ENCODE peak calls at places on chromosome 9, in eight cellular contexts. One of them, this sample, is unnamed.

GRCh38 chr9:19922476-19923118 is 133.8 kb upstream of the SLC24A2 start:
- DNase-seq in SK-N-SH: peak
- DNase-seq in sigmoid colon: no peak
- DNase-seq in GM12878: no peak
- DNase-seq in HepG2: peak
- DNase-seq in stomach: no peak
- DNase-seq in H1: peak
- DNase-seq in transverse colon: no peak
- DNase-seq in this sample: no peak

GRCh38 chr9:15543033-15543791 is 9.6 kb upstream of the CCDC171 start:
- DNase-seq in SK-N-SH: no peak
- DNase-seq in sigmoid colon: no peak
- DNase-seq in GM12878: no peak
- DNase-seq in HepG2: no peak
- DNase-seq in stomach: no peak
- DNase-seq in H1: no peak
- DNase-seq in transverse colon: no peak
- DNase-seq in this sample: no peak

GRCh38 chr9:70382709-70383605 is 31.5 kb downstream of the KLF9 start:
- DNase-seq in SK-N-SH: no peak
- DNase-seq in sigmoid colon: no peak
- DNase-seq in GM12878: no peak
- DNase-seq in HepG2: no peak
- DNase-seq in stomach: no peak
- DNase-seq in H1: no peak
- DNase-seq in transverse colon: no peak
- DNase-seq in this sample: no peak

GRCh38 chr9:77426712-77427111 is 221.4 kb downstream of the GNA14 start:
- DNase-seq in SK-N-SH: no peak
- DNase-seq in sigmoid colon: no peak
- DNase-seq in GM12878: no peak
- DNase-seq in HepG2: no peak
- DNase-seq in stomach: no peak
- DNase-seq in H1: no peak
- DNase-seq in transverse colon: no peak
- DNase-seq in this sample: no peak

GRCh38 chr9:126584611-126585010 is 29.1 kb upstream of the LMX1B start:
- DNase-seq in SK-N-SH: no peak
- DNase-seq in sigmoid colon: no peak
- DNase-seq in GM12878: no peak
- DNase-seq in HepG2: no peak
- DNase-seq in stomach: no peak
- DNase-seq in H1: no peak
- DNase-seq in transverse colon: no peak
- DNase-seq in this sample: no peak

GRCh38 chr9:127149463-127150390 is 27.3 kb upstream of the ANGPTL2 start:
- DNase-seq in SK-N-SH: no peak
- DNase-seq in sigmoid colon: peak
- DNase-seq in GM12878: no peak
- DNase-seq in HepG2: no peak
- DNase-seq in stomach: no peak
- DNase-seq in H1: no peak
- DNase-seq in transverse colon: no peak
- DNase-seq in this sample: no peak

GRCh38 chr9:75372499-75373268 is 284.4 kb downstream of the OSTF1 start:
- DNase-seq in SK-N-SH: no peak
- DNase-seq in sigmoid colon: no peak
- DNase-seq in GM12878: no peak
- DNase-seq in HepG2: no peak
- DNase-seq in stomach: no peak
- DNase-seq in H1: no peak
- DNase-seq in transverse colon: no peak
- DNase-seq in this sample: no peak

GRCh38 chr9:134392900-134393299 is 66.6 kb downstream of the RXRA start:
- DNase-seq in SK-N-SH: no peak
- DNase-seq in sigmoid colon: no peak
- DNase-seq in GM12878: no peak
- DNase-seq in HepG2: no peak
- DNase-seq in stomach: no peak
- DNase-seq in H1: no peak
- DNase-seq in transverse colon: no peak
- DNase-seq in this sample: no peak

GRCh38 chr9:138070815-138071214 is 193.2 kb downstream of the CACNA1B start:
- DNase-seq in SK-N-SH: peak
- DNase-seq in sigmoid colon: no peak
- DNase-seq in GM12878: no peak
- DNase-seq in HepG2: no peak
- DNase-seq in stomach: peak
- DNase-seq in H1: no peak
- DNase-seq in transverse colon: no peak
- DNase-seq in this sample: no peak

GRCh38 chr9:116152390-116152789 is 1.2 kb upstream of the PAPPA start:
- DNase-seq in SK-N-SH: peak
- DNase-seq in sigmoid colon: no peak
- DNase-seq in GM12878: no peak
- DNase-seq in HepG2: peak
- DNase-seq in stomach: no peak
- DNase-seq in H1: no peak
- DNase-seq in transverse colon: no peak
- DNase-seq in this sample: no peak

GRCh38 chr9:137550241-137550621 is at the start of gene PNPLA7:
- DNase-seq in SK-N-SH: peak
- DNase-seq in sigmoid colon: peak
- DNase-seq in GM12878: no peak
- DNase-seq in HepG2: peak
- DNase-seq in stomach: peak
- DNase-seq in H1: peak
- DNase-seq in transverse colon: peak
- DNase-seq in this sample: peak

GRCh38 chr9:85994191-85994590 is 53.2 kb downstream of the NAA35 start:
- DNase-seq in SK-N-SH: no peak
- DNase-seq in sigmoid colon: no peak
- DNase-seq in GM12878: no peak
- DNase-seq in HepG2: no peak
- DNase-seq in stomach: no peak
- DNase-seq in H1: no peak
- DNase-seq in transverse colon: no peak
- DNase-seq in this sample: no peak

GRCh38 chr9:64061013-64061627 is 1223.9 kb downstream of the FOXD4L5 start:
- DNase-seq in SK-N-SH: peak
- DNase-seq in sigmoid colon: no peak
- DNase-seq in GM12878: no peak
- DNase-seq in HepG2: no peak
- DNase-seq in stomach: no peak
- DNase-seq in H1: no peak
- DNase-seq in transverse colon: no peak
- DNase-seq in this sample: no peak

GRCh38 chr9:34328500-34328982 is 527 bp downstream of the KIF24 start:
- DNase-seq in SK-N-SH: no peak
- DNase-seq in sigmoid colon: no peak
- DNase-seq in GM12878: peak
- DNase-seq in HepG2: no peak
- DNase-seq in stomach: no peak
- DNase-seq in H1: no peak
- DNase-seq in transverse colon: no peak
- DNase-seq in this sample: no peak

GRCh38 chr9:20041717-20042116 is 252.9 kb upstream of the SLC24A2 start:
- DNase-seq in SK-N-SH: peak
- DNase-seq in sigmoid colon: no peak
- DNase-seq in GM12878: no peak
- DNase-seq in HepG2: no peak
- DNase-seq in stomach: no peak
- DNase-seq in H1: no peak
- DNase-seq in transverse colon: no peak
- DNase-seq in this sample: no peak

GRCh38 chr9:124210697-124211096 is 47.1 kb upstream of the NEK6 start:
- DNase-seq in SK-N-SH: no peak
- DNase-seq in sigmoid colon: no peak
- DNase-seq in GM12878: peak
- DNase-seq in HepG2: no peak
- DNase-seq in stomach: no peak
- DNase-seq in H1: no peak
- DNase-seq in transverse colon: no peak
- DNase-seq in this sample: no peak

GRCh38 chr9:7536310-7536939 is 263.2 kb downstream of the DMAC1 start:
- DNase-seq in SK-N-SH: peak
- DNase-seq in sigmoid colon: no peak
- DNase-seq in GM12878: no peak
- DNase-seq in HepG2: peak
- DNase-seq in stomach: peak
- DNase-seq in H1: no peak
- DNase-seq in transverse colon: peak
- DNase-seq in this sample: no peak

GRCh38 chr9:137445930-137446431 is 4.8 kb upstream of the ENTPD8 start:
- DNase-seq in SK-N-SH: no peak
- DNase-seq in sigmoid colon: no peak
- DNase-seq in GM12878: no peak
- DNase-seq in HepG2: no peak
- DNase-seq in stomach: no peak
- DNase-seq in H1: no peak
- DNase-seq in transverse colon: no peak
- DNase-seq in this sample: no peak

GRCh38 chr9:29548436-29548835 is 1975.2 kb upstream of the C9orf72 start:
- DNase-seq in SK-N-SH: no peak
- DNase-seq in sigmoid colon: no peak
- DNase-seq in GM12878: no peak
- DNase-seq in HepG2: no peak
- DNase-seq in stomach: no peak
- DNase-seq in H1: no peak
- DNase-seq in transverse colon: no peak
- DNase-seq in this sample: no peak

GRCh38 chr9:12696931-12697622 is 3.9 kb downstream of the TYRP1 start:
- DNase-seq in SK-N-SH: no peak
- DNase-seq in sigmoid colon: no peak
- DNase-seq in GM12878: no peak
- DNase-seq in HepG2: no peak
- DNase-seq in stomach: no peak
- DNase-seq in H1: no peak
- DNase-seq in transverse colon: no peak
- DNase-seq in this sample: no peak

DNA sequence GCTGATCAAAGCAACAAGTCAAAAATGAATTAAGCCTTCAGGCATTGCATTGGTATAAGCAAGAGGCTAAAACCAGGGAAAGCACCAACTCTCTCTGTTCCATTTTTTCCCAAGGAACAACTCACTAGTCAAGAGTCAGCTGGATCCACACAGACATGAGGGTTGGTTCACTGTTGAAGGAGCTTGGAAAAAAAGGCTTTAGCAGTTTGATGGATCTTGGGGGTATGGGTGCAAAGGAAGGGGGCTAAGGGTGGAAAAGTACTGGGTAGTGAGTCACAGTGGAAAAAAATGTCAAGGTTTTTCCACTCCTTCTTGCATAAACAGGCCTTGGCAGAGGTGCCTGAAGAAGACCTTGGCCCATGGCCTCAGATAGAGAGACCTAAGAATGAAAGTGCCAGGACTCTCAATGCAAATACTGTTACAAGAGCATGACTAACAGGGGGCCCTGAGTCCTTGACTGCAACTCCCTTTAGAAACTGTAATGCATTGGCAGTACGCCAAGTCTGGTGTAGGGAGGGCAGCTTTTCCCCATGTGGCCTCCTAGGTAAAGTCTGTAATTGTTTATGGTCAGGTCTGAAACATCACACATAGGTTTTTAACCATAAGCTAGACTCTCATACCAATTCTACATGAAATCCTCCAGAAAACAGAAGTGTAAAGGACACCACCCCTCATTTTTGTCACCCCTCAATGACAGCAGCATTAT is 23.7 kb downstream of the ACTL7A start:
- DNase-seq in SK-N-SH: no peak
- DNase-seq in sigmoid colon: no peak
- DNase-seq in GM12878: peak
- DNase-seq in HepG2: peak
- DNase-seq in stomach: no peak
- DNase-seq in H1: no peak
- DNase-seq in transverse colon: peak
- DNase-seq in this sample: peak
- TF ChIP-seq POLR2AphosphoS5 in SK-N-SH: no peak
- TF ChIP-seq POLR2AphosphoS5 in sigmoid colon: no peak
- TF ChIP-seq POLR2AphosphoS5 in GM12878: peak
- TF ChIP-seq POLR2AphosphoS5 in HepG2: peak
- TF ChIP-seq POLR2AphosphoS5 in stomach: no peak
- TF ChIP-seq POLR2AphosphoS5 in H1: no peak
- TF ChIP-seq POLR2AphosphoS5 in transverse colon: no peak
- TF ChIP-seq POLR2AphosphoS5 in this sample: no peak

GRCh38 chr9:27799326-27799725 is 226.0 kb upstream of the C9orf72 start:
- DNase-seq in SK-N-SH: no peak
- DNase-seq in sigmoid colon: no peak
- DNase-seq in GM12878: no peak
- DNase-seq in HepG2: no peak
- DNase-seq in stomach: no peak
- DNase-seq in H1: no peak
- DNase-seq in transverse colon: no peak
- DNase-seq in this sample: no peak
- TF ChIP-seq EP300 in SK-N-SH: no peak
- TF ChIP-seq EP300 in sigmoid colon: no peak
- TF ChIP-seq EP300 in GM12878: no peak
- TF ChIP-seq EP300 in HepG2: no peak
- TF ChIP-seq EP300 in stomach: no peak
- TF ChIP-seq EP300 in H1: no peak
- TF ChIP-seq EP300 in transverse colon: no peak
- TF ChIP-seq EP300 in this sample: no peak

DNA sequence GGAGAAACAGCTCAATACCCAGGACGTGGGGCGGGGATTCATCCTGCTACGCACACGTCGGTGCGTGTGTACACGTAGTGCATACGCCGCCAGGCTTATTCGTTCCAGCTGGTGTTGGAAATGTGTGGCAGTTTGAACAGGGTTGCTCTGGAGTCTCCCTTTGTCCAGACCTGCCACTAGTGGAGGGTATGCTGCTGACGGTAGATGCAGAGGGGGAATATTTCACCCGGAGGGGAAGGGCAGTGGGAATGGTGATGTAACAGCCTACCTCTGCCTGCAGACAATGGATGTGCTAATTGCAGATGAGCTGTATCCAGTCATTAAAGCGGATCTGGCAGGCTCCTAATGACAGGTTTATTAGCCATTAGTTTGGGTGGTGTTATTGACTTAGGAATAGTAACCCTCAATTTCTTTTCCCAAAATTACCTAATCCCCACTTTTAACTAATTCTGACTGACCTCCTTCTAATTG is 142.7 kb downstream of the PAX5 start:
- DNase-seq in SK-N-SH: peak
- DNase-seq in sigmoid colon: peak
- DNase-seq in GM12878: no peak
- DNase-seq in HepG2: no peak
- DNase-seq in stomach: no peak
- DNase-seq in H1: no peak
- DNase-seq in transverse colon: no peak
- DNase-seq in this sample: peak
- H3K4me3 ChIP-seq in SK-N-SH: no peak
- H3K4me3 ChIP-seq in sigmoid colon: no peak
- H3K4me3 ChIP-seq in GM12878: no peak
- H3K4me3 ChIP-seq in HepG2: no peak
- H3K4me3 ChIP-seq in stomach: no peak
- H3K4me3 ChIP-seq in H1: no peak
- H3K4me3 ChIP-seq in transverse colon: no peak
- H3K4me3 ChIP-seq in this sample: no peak

GRCh38 chr9:98973546-98973921 is 29.8 kb downstream of the COL15A1 start:
- DNase-seq in SK-N-SH: no peak
- DNase-seq in sigmoid colon: peak
- DNase-seq in GM12878: no peak
- DNase-seq in HepG2: no peak
- DNase-seq in stomach: no peak
- DNase-seq in H1: no peak
- DNase-seq in transverse colon: no peak
- DNase-seq in this sample: no peak
- TF ChIP-seq POLR2AphosphoS5 in SK-N-SH: no peak
- TF ChIP-seq POLR2AphosphoS5 in sigmoid colon: no peak
- TF ChIP-seq POLR2AphosphoS5 in GM12878: no peak
- TF ChIP-seq POLR2AphosphoS5 in HepG2: no peak
- TF ChIP-seq POLR2AphosphoS5 in stomach: no peak
- TF ChIP-seq POLR2AphosphoS5 in H1: no peak
- TF ChIP-seq POLR2AphosphoS5 in transverse colon: no peak
- TF ChIP-seq POLR2AphosphoS5 in this sample: no peak

This sample was measured in upper lobe of left lung.